ENCODE peak calls at places on chromosomes 3 and 15, in four cellular contexts. One of them, this sample, is unnamed.

GRCh38 chr15:99085413-99086326 is 19.2 kb upstream of the SYNM start:
- DNase-seq in K562: no peak
- DNase-seq in PC-3: no peak
- DNase-seq in A549: no peak
- DNase-seq in this sample: no peak

GRCh38 chr3:15387171-15387581 is 40.2 kb downstream of the METTL6 start:
- DNase-seq in K562: no peak
- DNase-seq in PC-3: peak
- DNase-seq in A549: no peak
- DNase-seq in this sample: no peak

GRCh38 chr3:193771736-193772135 is 178.7 kb downstream of the OPA1 start:
- DNase-seq in K562: no peak
- DNase-seq in PC-3: no peak
- DNase-seq in A549: no peak
- DNase-seq in this sample: no peak

GRCh38 chr3:9602620-9603019 is 46.7 kb upstream of the MTMR14 start:
- DNase-seq in K562: no peak
- DNase-seq in PC-3: no peak
- DNase-seq in A549: no peak
- DNase-seq in this sample: no peak

GRCh38 chr3:89565098-89565497 is 457.7 kb downstream of the EPHA3 start:
- DNase-seq in K562: no peak
- DNase-seq in PC-3: peak
- DNase-seq in A549: no peak
- DNase-seq in this sample: peak

GRCh38 chr3:183502782-183503181 is 52.7 kb downstream of the KLHL6 start:
- DNase-seq in K562: no peak
- DNase-seq in PC-3: peak
- DNase-seq in A549: peak
- DNase-seq in this sample: peak

GRCh38 chr15:83613146-83613635 is 40.7 kb upstream of the ADAMTSL3 start:
- DNase-seq in K562: no peak
- DNase-seq in PC-3: no peak
- DNase-seq in A549: no peak
- DNase-seq in this sample: no peak

GRCh38 chr3:151480492-151480891 is 19.6 kb upstream of the IGSF10 start:
- DNase-seq in K562: no peak
- DNase-seq in PC-3: no peak
- DNase-seq in A549: no peak
- DNase-seq in this sample: no peak

GRCh38 chr3:184337315-184337714 is at the start of gene FAM131A:
- DNase-seq in K562: no peak
- DNase-seq in PC-3: no peak
- DNase-seq in A549: no peak
- DNase-seq in this sample: no peak

GRCh38 chr3:59570816-59571215 is 521.0 kb upstream of the CFAP20DC start:
- DNase-seq in K562: no peak
- DNase-seq in PC-3: no peak
- DNase-seq in A549: no peak
- DNase-seq in this sample: no peak

GRCh38 chr15:41169784-41170183 is 53.7 kb upstream of the INO80 start:
- DNase-seq in K562: no peak
- DNase-seq in PC-3: no peak
- DNase-seq in A549: no peak
- DNase-seq in this sample: no peak

GRCh38 chr3:152656207-152657001 is 178.5 kb upstream of the P2RY1 start:
- DNase-seq in K562: no peak
- DNase-seq in PC-3: no peak
- DNase-seq in A549: no peak
- DNase-seq in this sample: no peak

GRCh38 chr3:123290962-123291361 is 89.2 kb downstream of the SEC22A start:
- DNase-seq in K562: no peak
- DNase-seq in PC-3: no peak
- DNase-seq in A549: no peak
- DNase-seq in this sample: no peak

GRCh38 chr3:192727032-192727847 is at the start of gene FGF12:
- DNase-seq in K562: peak
- DNase-seq in PC-3: peak
- DNase-seq in A549: peak
- DNase-seq in this sample: peak

GRCh38 chr3:128390867-128391266 is 75.8 kb downstream of the DNAJB8 start:
- DNase-seq in K562: no peak
- DNase-seq in PC-3: no peak
- DNase-seq in A549: no peak
- DNase-seq in this sample: no peak

GRCh38 chr3:152362086-152362485 is 93.4 kb downstream of the MBNL1 start:
- DNase-seq in K562: no peak
- DNase-seq in PC-3: no peak
- DNase-seq in A549: no peak
- DNase-seq in this sample: no peak

GRCh38 chr3:187567741-187568140 is 102.5 kb downstream of the SST start:
- DNase-seq in K562: no peak
- DNase-seq in PC-3: no peak
- DNase-seq in A549: no peak
- DNase-seq in this sample: no peak

GRCh38 chr15:72130272-72130671 is 12.1 kb downstream of the SENP8 start:
- DNase-seq in K562: no peak
- DNase-seq in PC-3: no peak
- DNase-seq in A549: no peak
- DNase-seq in this sample: no peak

GRCh38 chr15:95864467-95864886 is 466.0 kb upstream of the NR2F2 start:
- DNase-seq in K562: no peak
- DNase-seq in PC-3: no peak
- DNase-seq in A549: no peak
- DNase-seq in this sample: no peak

GRCh38 chr15:67946701-67947100 is 106.9 kb upstream of the RNU6-1 start:
- DNase-seq in K562: no peak
- DNase-seq in PC-3: no peak
- DNase-seq in A549: no peak
- DNase-seq in this sample: no peak

GRCh38 chr15:86231864-86232801 is 152.5 kb downstream of the AGBL1 start:
- DNase-seq in K562: no peak
- DNase-seq in PC-3: peak
- DNase-seq in A549: peak
- DNase-seq in this sample: peak

GRCh38 chr3:113769551-113769950 is 22.7 kb downstream of the ATP6V1A start:
- DNase-seq in K562: peak
- DNase-seq in PC-3: peak
- DNase-seq in A549: peak
- DNase-seq in this sample: peak

GRCh38 chr15:63483521-63484371 is 20.6 kb upstream of the USP3 start:
- DNase-seq in K562: no peak
- DNase-seq in PC-3: no peak
- DNase-seq in A549: peak
- DNase-seq in this sample: peak

GRCh38 chr15:80507638-80508316 is 103.6 kb downstream of the ARNT2 start:
- DNase-seq in K562: no peak
- DNase-seq in PC-3: no peak
- DNase-seq in A549: no peak
- DNase-seq in this sample: peak

GRCh38 chr3:174355505-174355904 is 503.6 kb upstream of the NAALADL2 start:
- DNase-seq in K562: no peak
- DNase-seq in PC-3: peak
- DNase-seq in A549: peak
- DNase-seq in this sample: peak

GRCh38 chr15:90221251-90221900 is 12.4 kb downstream of the CIB1 start:
- DNase-seq in K562: peak
- DNase-seq in PC-3: peak
- DNase-seq in A549: peak
- DNase-seq in this sample: peak

GRCh38 chr3:182259579-182259978 is 533.7 kb upstream of the ATP11B start:
- DNase-seq in K562: no peak
- DNase-seq in PC-3: no peak
- DNase-seq in A549: no peak
- DNase-seq in this sample: no peak

GRCh38 chr15:89654847-89655805 is at the start of gene KIF7:
- DNase-seq in K562: peak
- DNase-seq in PC-3: peak
- DNase-seq in A549: peak
- DNase-seq in this sample: no peak

GRCh38 chr3:126544596-126545281 is 14.0 kb downstream of the C3orf22 start:
- DNase-seq in K562: no peak
- DNase-seq in PC-3: no peak
- DNase-seq in A549: no peak
- DNase-seq in this sample: no peak

GRCh38 chr15:63509056-63509696 is 4.8 kb downstream of the USP3 start:
- DNase-seq in K562: no peak
- DNase-seq in PC-3: no peak
- DNase-seq in A549: no peak
- DNase-seq in this sample: no peak

GRCh38 chr3:19688767-19689166 is 245.2 kb downstream of the EFHB start:
- DNase-seq in K562: no peak
- DNase-seq in PC-3: no peak
- DNase-seq in A549: peak
- DNase-seq in this sample: peak

GRCh38 chr15:101273534-101273933 is 3.8 kb downstream of the SELENOS start:
- DNase-seq in K562: no peak
- DNase-seq in PC-3: no peak
- DNase-seq in A549: no peak
- DNase-seq in this sample: no peak

GRCh38 chr15:68995754-68996141 is 18.7 kb upstream of the NOX5 start:
- DNase-seq in K562: no peak
- DNase-seq in PC-3: no peak
- DNase-seq in A549: no peak
- DNase-seq in this sample: no peak

GRCh38 chr3:110711130-110711832 is 360.3 kb upstream of the NECTIN3 start:
- DNase-seq in K562: no peak
- DNase-seq in PC-3: no peak
- DNase-seq in A549: no peak
- DNase-seq in this sample: no peak

GRCh38 chr3:184099806-184100686 is 3.2 kb downstream of the HTR3E start:
- DNase-seq in K562: no peak
- DNase-seq in PC-3: no peak
- DNase-seq in A549: no peak
- DNase-seq in this sample: no peak

GRCh38 chr15:91948001-91948608 is 94.6 kb downstream of the SLCO3A1 start:
- DNase-seq in K562: no peak
- DNase-seq in PC-3: peak
- DNase-seq in A549: peak
- DNase-seq in this sample: peak

DNA sequence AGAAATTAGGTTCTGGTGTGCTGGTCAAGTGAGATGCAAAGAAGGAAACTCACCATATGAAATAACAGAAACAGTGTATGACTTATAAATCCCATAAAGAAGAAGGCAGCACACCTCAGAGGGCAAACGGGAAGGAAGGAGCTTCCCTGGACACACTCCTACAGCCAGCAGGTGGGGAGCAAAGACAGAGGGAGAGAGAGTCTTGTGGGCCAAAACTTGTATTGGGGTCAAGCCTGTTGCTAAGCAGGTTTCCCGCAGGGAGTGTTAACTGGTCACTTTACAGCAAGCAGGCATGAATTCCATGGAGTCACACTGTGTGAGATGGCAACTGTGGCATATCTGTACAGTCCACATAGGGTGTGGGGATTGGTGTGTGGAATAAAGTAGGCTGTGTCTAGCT is 222.9 kb upstream of the NDN start:
- DNase-seq in K562: no peak
- DNase-seq in PC-3: no peak
- DNase-seq in A549: no peak
- DNase-seq in this sample: no peak
- TF ChIP-seq CTCF in K562: no peak
- TF ChIP-seq CTCF in PC-3: no peak
- TF ChIP-seq CTCF in A549: no peak
- TF ChIP-seq CTCF in this sample: no peak

GRCh38 chr15:58146734-58147133 is 8.6 kb downstream of the AQP9 start:
- DNase-seq in K562: no peak
- DNase-seq in PC-3: peak
- DNase-seq in A549: peak
- DNase-seq in this sample: peak
- TF ChIP-seq CTCF in K562: no peak
- TF ChIP-seq CTCF in PC-3: no peak
- TF ChIP-seq CTCF in A549: no peak
- TF ChIP-seq CTCF in this sample: no peak

GRCh38 chr15:48603123-48603500 is 42.4 kb downstream of the FBN1 start:
- DNase-seq in K562: no peak
- DNase-seq in PC-3: peak
- DNase-seq in A549: no peak
- DNase-seq in this sample: no peak
- TF ChIP-seq CTCF in K562: no peak
- TF ChIP-seq CTCF in PC-3: peak
- TF ChIP-seq CTCF in A549: no peak
- TF ChIP-seq CTCF in this sample: no peak

DNA sequence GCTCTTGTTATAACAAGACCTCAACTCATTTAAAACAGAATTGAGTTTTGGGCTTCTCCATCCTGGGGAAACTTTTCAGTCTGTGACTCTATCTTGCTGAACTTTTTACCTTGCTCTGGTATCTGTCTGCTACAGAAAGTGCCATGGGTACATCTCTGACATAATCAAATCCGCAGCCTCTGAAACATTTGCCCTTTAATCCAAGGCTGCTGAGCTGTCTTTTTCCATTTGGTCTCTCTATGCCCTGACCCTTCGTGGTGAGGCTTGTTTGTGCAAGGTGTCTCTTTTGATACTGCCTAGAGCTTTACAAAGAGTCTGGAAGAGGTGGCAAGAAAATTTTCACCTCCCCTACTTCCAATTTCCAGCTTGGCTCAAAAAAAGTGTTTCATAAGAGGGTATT is 11.3 kb downstream of the TMEM108 start:
- DNase-seq in K562: no peak
- DNase-seq in PC-3: no peak
- DNase-seq in A549: no peak
- DNase-seq in this sample: no peak
- TF ChIP-seq CTCF in K562: no peak
- TF ChIP-seq CTCF in PC-3: no peak
- TF ChIP-seq CTCF in A549: no peak
- TF ChIP-seq CTCF in this sample: no peak

GRCh38 chr3:52600258-52600657 is 63.9 kb downstream of the UQCC5 start:
- DNase-seq in K562: no peak
- DNase-seq in PC-3: peak
- DNase-seq in A549: no peak
- DNase-seq in this sample: no peak
- TF ChIP-seq CTCF in K562: no peak
- TF ChIP-seq CTCF in PC-3: no peak
- TF ChIP-seq CTCF in A549: no peak
- TF ChIP-seq CTCF in this sample: no peak

GRCh38 chr15:93088981-93089854 is at the start of gene RGMA:
- DNase-seq in K562: peak
- DNase-seq in PC-3: no peak
- DNase-seq in A549: no peak
- DNase-seq in this sample: no peak
- TF ChIP-seq CTCF in K562: no peak
- TF ChIP-seq CTCF in PC-3: no peak
- TF ChIP-seq CTCF in A549: no peak
- TF ChIP-seq CTCF in this sample: no peak

This sample was measured in MCF 10A.